ENCODE peak calls at places on chromosomes 4 and X, in four cellular contexts. J is endothelial cell; M is activated naive CD8-positive, alpha-beta T cell treated with anti-CD3 and anti-CD28 coated beads, Interleukin-2, amount 10 ng/mL, durations not matched to agents 7 days and 5 days; G is iris pigment epithelial cell. Z is an unnamed sample.

GRCh38 chr4:18689308-18689915 is 667.9 kb upstream of the LCORL start:
- DNase-seq in J (peak; percentile 75), M (no peak), G (peak; percentile 69), Z (peak; percentile 74)

GRCh38 chr4:162408309-162408708 is 244.5 kb upstream of the FSTL5 start:
- DNase-seq in J (no peak), M (no peak), G (no peak), Z (no peak)

GRCh38 chr4:138199568-138200235 is 42.4 kb downstream of the SLC7A11 start:
- DNase-seq in J (no peak), M (no peak), G (peak; percentile 66), Z (no peak)

GRCh38 chr4:158810487-158811215 is 41.8 kb downstream of the FNIP2 start:
- DNase-seq in J (no peak), M (no peak), G (peak; percentile 96), Z (peak; percentile 92)

GRCh38 chr4:4426511-4427477 is 39.9 kb downstream of the NSG1 start:
- DNase-seq in J (peak; percentile 35), M (no peak), G (peak; percentile 14), Z (peak; percentile 51)

GRCh38 chr4:53326535-53326934 is 39.3 kb downstream of the SCFD2 start:
- DNase-seq in J (no peak), M (no peak), G (no peak), Z (no peak)

GRCh38 chrX:111244238-111244750 is 26.0 kb downstream of the CAPN6 start:
- DNase-seq in J (no peak), M (no peak), G (peak; percentile 27), Z (no peak)

GRCh38 chr4:165726831-165727230 is 146.2 kb upstream of the TLL1 start:
- DNase-seq in J (no peak), M (no peak), G (peak; percentile 39), Z (no peak)

GRCh38 chr4:170476351-170476750 is 386.6 kb upstream of the AADAT start:
- DNase-seq in J (no peak), M (no peak), G (peak; percentile 24), Z (no peak)

GRCh38 chr4:167102475-167102874 is 131.8 kb downstream of the SPOCK3 start:
- DNase-seq in J (no peak), M (no peak), G (no peak), Z (no peak)

GRCh38 chrX:2610246-2611170 is 80.6 kb upstream of the CD99 start:
- DNase-seq in J (no peak), M (no peak), G (peak; percentile 23), Z (no peak)

GRCh38 chr4:55458164-55458563 is 62.4 kb downstream of the TMEM165 start:
- DNase-seq in J (no peak), M (no peak), G (peak; percentile 62), Z (no peak)

GRCh38 chr4:154626793-154627484 is 14.5 kb upstream of the FGG start:
- DNase-seq in J (peak; percentile 87), M (peak; percentile 64), G (peak; percentile 63), Z (peak; percentile 76)

GRCh38 chr4:101217353-101218031 is 129.8 kb downstream of the PPP3CA start:
- DNase-seq in J (no peak), M (no peak), G (no peak), Z (no peak)

GRCh38 chr4:164197556-164197955 is 556.4 kb upstream of the SMIM31 start:
- DNase-seq in J (no peak), M (no peak), G (no peak), Z (no peak)